ENCODE peak calls at places on chromosomes 6 and 20, in ten cellular contexts. One of them, this sample, is unnamed.

GRCh38 chr6:170203212-170203611 is 87.7 kb downstream of the DLL1 start:
- DNase-seq in GM13976: no peak
- DNase-seq in GDM1: no peak
- DNase-seq in substantia nigra: no peak
- DNase-seq in C1 segment of cervical spinal cord: no peak
- DNase-seq in epithelial cell of esophagus: peak
- DNase-seq in MCF 10A: no peak
- DNase-seq in PC-9: no peak
- DNase-seq in hypothalamus: no peak
- DNase-seq in renal cortical epithelial cell: no peak
- DNase-seq in this sample: no peak

GRCh38 chr6:123224077-123224476 is 228.0 kb downstream of the CLVS2 start:
- DNase-seq in GM13976: no peak
- DNase-seq in GDM1: no peak
- DNase-seq in substantia nigra: no peak
- DNase-seq in C1 segment of cervical spinal cord: no peak
- DNase-seq in epithelial cell of esophagus: no peak
- DNase-seq in MCF 10A: no peak
- DNase-seq in PC-9: no peak
- DNase-seq in hypothalamus: no peak
- DNase-seq in renal cortical epithelial cell: no peak
- DNase-seq in this sample: no peak

GRCh38 chr6:111987295-111987694 is 66.6 kb upstream of the CCN6 start:
- DNase-seq in GM13976: no peak
- DNase-seq in GDM1: peak
- DNase-seq in substantia nigra: no peak
- DNase-seq in C1 segment of cervical spinal cord: no peak
- DNase-seq in epithelial cell of esophagus: peak
- DNase-seq in MCF 10A: peak
- DNase-seq in PC-9: no peak
- DNase-seq in hypothalamus: no peak
- DNase-seq in renal cortical epithelial cell: no peak
- DNase-seq in this sample: no peak

GRCh38 chr6:132300323-132300949 is 100.8 kb downstream of the MOXD1 start:
- DNase-seq in GM13976: peak
- DNase-seq in GDM1: no peak
- DNase-seq in substantia nigra: peak
- DNase-seq in C1 segment of cervical spinal cord: no peak
- DNase-seq in epithelial cell of esophagus: peak
- DNase-seq in MCF 10A: peak
- DNase-seq in PC-9: peak
- DNase-seq in hypothalamus: peak
- DNase-seq in renal cortical epithelial cell: peak
- DNase-seq in this sample: peak

GRCh38 chr6:138692978-138693909 is 80.3 kb upstream of the CCDC28A start:
- DNase-seq in GM13976: peak
- DNase-seq in GDM1: peak
- DNase-seq in substantia nigra: peak
- DNase-seq in C1 segment of cervical spinal cord: peak
- DNase-seq in epithelial cell of esophagus: peak
- DNase-seq in MCF 10A: peak
- DNase-seq in PC-9: peak
- DNase-seq in hypothalamus: peak
- DNase-seq in renal cortical epithelial cell: peak
- DNase-seq in this sample: peak

GRCh38 chr6:26140967-26141294 is 53.7 kb downstream of the HFE start:
- DNase-seq in GM13976: no peak
- DNase-seq in GDM1: no peak
- DNase-seq in substantia nigra: no peak
- DNase-seq in C1 segment of cervical spinal cord: no peak
- DNase-seq in epithelial cell of esophagus: no peak
- DNase-seq in MCF 10A: no peak
- DNase-seq in PC-9: no peak
- DNase-seq in hypothalamus: no peak
- DNase-seq in renal cortical epithelial cell: no peak
- DNase-seq in this sample: no peak

GRCh38 chr6:13278991-13279390 is 49.3 kb downstream of the TBC1D7 start:
- DNase-seq in GM13976: no peak
- DNase-seq in GDM1: no peak
- DNase-seq in substantia nigra: no peak
- DNase-seq in C1 segment of cervical spinal cord: no peak
- DNase-seq in epithelial cell of esophagus: no peak
- DNase-seq in MCF 10A: no peak
- DNase-seq in PC-9: no peak
- DNase-seq in hypothalamus: no peak
- DNase-seq in renal cortical epithelial cell: no peak
- DNase-seq in this sample: no peak

GRCh38 chr6:24064106-24064505 is 61.9 kb upstream of the NRSN1 start:
- DNase-seq in GM13976: no peak
- DNase-seq in GDM1: no peak
- DNase-seq in substantia nigra: no peak
- DNase-seq in C1 segment of cervical spinal cord: no peak
- DNase-seq in epithelial cell of esophagus: peak
- DNase-seq in MCF 10A: peak
- DNase-seq in PC-9: no peak
- DNase-seq in hypothalamus: peak
- DNase-seq in renal cortical epithelial cell: peak
- DNase-seq in this sample: peak

GRCh38 chr6:99384507-99384906 is 9.5 kb downstream of the COQ3 start:
- DNase-seq in GM13976: no peak
- DNase-seq in GDM1: no peak
- DNase-seq in substantia nigra: no peak
- DNase-seq in C1 segment of cervical spinal cord: no peak
- DNase-seq in epithelial cell of esophagus: no peak
- DNase-seq in MCF 10A: no peak
- DNase-seq in PC-9: no peak
- DNase-seq in hypothalamus: no peak
- DNase-seq in renal cortical epithelial cell: no peak
- DNase-seq in this sample: no peak

GRCh38 chr6:115643762-115644161 is 416.9 kb downstream of the FRK start:
- DNase-seq in GM13976: no peak
- DNase-seq in GDM1: no peak
- DNase-seq in substantia nigra: no peak
- DNase-seq in C1 segment of cervical spinal cord: no peak
- DNase-seq in epithelial cell of esophagus: peak
- DNase-seq in MCF 10A: peak
- DNase-seq in PC-9: peak
- DNase-seq in hypothalamus: no peak
- DNase-seq in renal cortical epithelial cell: peak
- DNase-seq in this sample: peak

GRCh38 chr20:58633161-58634035 is 17.7 kb upstream of the STX16 start:
- DNase-seq in GM13976: no peak
- DNase-seq in GDM1: no peak
- DNase-seq in substantia nigra: no peak
- DNase-seq in C1 segment of cervical spinal cord: no peak
- DNase-seq in epithelial cell of esophagus: no peak
- DNase-seq in MCF 10A: no peak
- DNase-seq in PC-9: no peak
- DNase-seq in hypothalamus: no peak
- DNase-seq in renal cortical epithelial cell: no peak
- DNase-seq in this sample: no peak

GRCh38 chr20:20070871-20071726 is 18.8 kb downstream of the CFAP61 start:
- DNase-seq in GM13976: no peak
- DNase-seq in GDM1: no peak
- DNase-seq in substantia nigra: no peak
- DNase-seq in C1 segment of cervical spinal cord: no peak
- DNase-seq in epithelial cell of esophagus: no peak
- DNase-seq in MCF 10A: no peak
- DNase-seq in PC-9: no peak
- DNase-seq in hypothalamus: no peak
- DNase-seq in renal cortical epithelial cell: no peak
- DNase-seq in this sample: no peak

GRCh38 chr20:47099093-47099492 is 204.4 kb downstream of the EYA2 start:
- DNase-seq in GM13976: no peak
- DNase-seq in GDM1: no peak
- DNase-seq in substantia nigra: no peak
- DNase-seq in C1 segment of cervical spinal cord: no peak
- DNase-seq in epithelial cell of esophagus: no peak
- DNase-seq in MCF 10A: no peak
- DNase-seq in PC-9: no peak
- DNase-seq in hypothalamus: no peak
- DNase-seq in renal cortical epithelial cell: no peak
- DNase-seq in this sample: no peak

GRCh38 chr20:32976746-32977145 is 27.5 kb downstream of the SUN5 start:
- DNase-seq in GM13976: no peak
- DNase-seq in GDM1: no peak
- DNase-seq in substantia nigra: no peak
- DNase-seq in C1 segment of cervical spinal cord: no peak
- DNase-seq in epithelial cell of esophagus: no peak
- DNase-seq in MCF 10A: no peak
- DNase-seq in PC-9: peak
- DNase-seq in hypothalamus: no peak
- DNase-seq in renal cortical epithelial cell: no peak
- DNase-seq in this sample: no peak

GRCh38 chr6:134080171-134080795 is 27.9 kb upstream of the SLC2A12 start:
- DNase-seq in GM13976: no peak
- DNase-seq in GDM1: no peak
- DNase-seq in substantia nigra: no peak
- DNase-seq in C1 segment of cervical spinal cord: no peak
- DNase-seq in epithelial cell of esophagus: peak
- DNase-seq in MCF 10A: peak
- DNase-seq in PC-9: peak
- DNase-seq in hypothalamus: no peak
- DNase-seq in renal cortical epithelial cell: peak
- DNase-seq in this sample: peak

GRCh38 chr6:157274471-157275226 is 48.7 kb downstream of the TMEM242 start:
- DNase-seq in GM13976: peak
- DNase-seq in GDM1: peak
- DNase-seq in substantia nigra: peak
- DNase-seq in C1 segment of cervical spinal cord: peak
- DNase-seq in epithelial cell of esophagus: peak
- DNase-seq in MCF 10A: peak
- DNase-seq in PC-9: peak
- DNase-seq in hypothalamus: peak
- DNase-seq in renal cortical epithelial cell: no peak
- DNase-seq in this sample: peak

GRCh38 chr6:12431023-12431422 is 140.9 kb downstream of the EDN1 start:
- DNase-seq in GM13976: no peak
- DNase-seq in GDM1: no peak
- DNase-seq in substantia nigra: no peak
- DNase-seq in C1 segment of cervical spinal cord: no peak
- DNase-seq in epithelial cell of esophagus: no peak
- DNase-seq in MCF 10A: no peak
- DNase-seq in PC-9: no peak
- DNase-seq in hypothalamus: no peak
- DNase-seq in renal cortical epithelial cell: no peak
- DNase-seq in this sample: no peak

GRCh38 chr6:111642463-111643158 is 36.9 kb upstream of the TRAF3IP2 start:
- DNase-seq in GM13976: peak
- DNase-seq in GDM1: peak
- DNase-seq in substantia nigra: peak
- DNase-seq in C1 segment of cervical spinal cord: peak
- DNase-seq in epithelial cell of esophagus: peak
- DNase-seq in MCF 10A: peak
- DNase-seq in PC-9: peak
- DNase-seq in hypothalamus: peak
- DNase-seq in renal cortical epithelial cell: peak
- DNase-seq in this sample: peak

GRCh38 chr20:52889225-52889624 is 82.9 kb upstream of the TSHZ2 start:
- DNase-seq in GM13976: no peak
- DNase-seq in GDM1: no peak
- DNase-seq in substantia nigra: no peak
- DNase-seq in C1 segment of cervical spinal cord: no peak
- DNase-seq in epithelial cell of esophagus: peak
- DNase-seq in MCF 10A: no peak
- DNase-seq in PC-9: no peak
- DNase-seq in hypothalamus: no peak
- DNase-seq in renal cortical epithelial cell: no peak
- DNase-seq in this sample: peak

GRCh38 chr6:42744351-42744890 is 1.5 kb downstream of the TBCC start:
- DNase-seq in GM13976: no peak
- DNase-seq in GDM1: no peak
- DNase-seq in substantia nigra: no peak
- DNase-seq in C1 segment of cervical spinal cord: no peak
- DNase-seq in epithelial cell of esophagus: peak
- DNase-seq in MCF 10A: peak
- DNase-seq in PC-9: no peak
- DNase-seq in hypothalamus: no peak
- DNase-seq in renal cortical epithelial cell: no peak
- DNase-seq in this sample: peak

GRCh38 chr20:17202668-17203067 is 24.2 kb upstream of the PCSK2 start:
- DNase-seq in GM13976: no peak
- DNase-seq in GDM1: no peak
- DNase-seq in substantia nigra: no peak
- DNase-seq in C1 segment of cervical spinal cord: no peak
- DNase-seq in epithelial cell of esophagus: no peak
- DNase-seq in MCF 10A: peak
- DNase-seq in PC-9: no peak
- DNase-seq in hypothalamus: no peak
- DNase-seq in renal cortical epithelial cell: peak
- DNase-seq in this sample: peak

GRCh38 chr6:1479095-1479494 is 89.7 kb downstream of the FOXF2 start:
- DNase-seq in GM13976: no peak
- DNase-seq in GDM1: no peak
- DNase-seq in substantia nigra: no peak
- DNase-seq in C1 segment of cervical spinal cord: no peak
- DNase-seq in epithelial cell of esophagus: no peak
- DNase-seq in MCF 10A: peak
- DNase-seq in PC-9: no peak
- DNase-seq in hypothalamus: no peak
- DNase-seq in renal cortical epithelial cell: peak
- DNase-seq in this sample: peak

GRCh38 chr20:54479138-54479906 is 3.9 kb downstream of the DOK5 start:
- DNase-seq in GM13976: no peak
- DNase-seq in GDM1: no peak
- DNase-seq in substantia nigra: no peak
- DNase-seq in C1 segment of cervical spinal cord: no peak
- DNase-seq in epithelial cell of esophagus: no peak
- DNase-seq in MCF 10A: peak
- DNase-seq in PC-9: no peak
- DNase-seq in hypothalamus: no peak
- DNase-seq in renal cortical epithelial cell: peak
- DNase-seq in this sample: peak

GRCh38 chr6:90274481-90275030 is 22.1 kb downstream of the BACH2 start:
- DNase-seq in GM13976: no peak
- DNase-seq in GDM1: no peak
- DNase-seq in substantia nigra: no peak
- DNase-seq in C1 segment of cervical spinal cord: no peak
- DNase-seq in epithelial cell of esophagus: no peak
- DNase-seq in MCF 10A: no peak
- DNase-seq in PC-9: no peak
- DNase-seq in hypothalamus: no peak
- DNase-seq in renal cortical epithelial cell: no peak
- DNase-seq in this sample: no peak

GRCh38 chr6:168133186-168133585 is 54.2 kb upstream of the FRMD1 start:
- DNase-seq in GM13976: no peak
- DNase-seq in GDM1: no peak
- DNase-seq in substantia nigra: peak
- DNase-seq in C1 segment of cervical spinal cord: peak
- DNase-seq in epithelial cell of esophagus: no peak
- DNase-seq in MCF 10A: no peak
- DNase-seq in PC-9: no peak
- DNase-seq in hypothalamus: peak
- DNase-seq in renal cortical epithelial cell: no peak
- DNase-seq in this sample: no peak

GRCh38 chr20:22833851-22834250 is 201.3 kb upstream of the SSTR4 start:
- DNase-seq in GM13976: no peak
- DNase-seq in GDM1: no peak
- DNase-seq in substantia nigra: no peak
- DNase-seq in C1 segment of cervical spinal cord: no peak
- DNase-seq in epithelial cell of esophagus: peak
- DNase-seq in MCF 10A: no peak
- DNase-seq in PC-9: no peak
- DNase-seq in hypothalamus: no peak
- DNase-seq in renal cortical epithelial cell: no peak
- DNase-seq in this sample: peak

GRCh38 chr6:49423817-49424216 is 39.2 kb downstream of the MMUT start:
- DNase-seq in GM13976: no peak
- DNase-seq in GDM1: no peak
- DNase-seq in substantia nigra: no peak
- DNase-seq in C1 segment of cervical spinal cord: no peak
- DNase-seq in epithelial cell of esophagus: peak
- DNase-seq in MCF 10A: peak
- DNase-seq in PC-9: no peak
- DNase-seq in hypothalamus: no peak
- DNase-seq in renal cortical epithelial cell: peak
- DNase-seq in this sample: peak

GRCh38 chr20:63290677-63291472 is 2.1 kb upstream of the COL20A1 start:
- DNase-seq in GM13976: peak
- DNase-seq in GDM1: no peak
- DNase-seq in substantia nigra: no peak
- DNase-seq in C1 segment of cervical spinal cord: no peak
- DNase-seq in epithelial cell of esophagus: peak
- DNase-seq in MCF 10A: peak
- DNase-seq in PC-9: peak
- DNase-seq in hypothalamus: no peak
- DNase-seq in renal cortical epithelial cell: peak
- DNase-seq in this sample: peak

This sample was measured in PC-3.